ENCODE peak calls at places on chromosomes 3 and 15, in nine cellular contexts. S is stomach; B is PC-9; F is CD8-positive, alpha-beta memory T cell; W is esophagus squamous epithelium; Q is CD4-positive, CD25-positive, alpha-beta regulatory T cell; P is H9; G is neuronal stem cell; A is tibial nerve. K is an unnamed sample.

GRCh38 chr15:62482715-62483429 is 317.8 kb upstream of the C2CD4B start:
- DNase-seq in P (peak; percentile 85), S (no peak), B (no peak), A (no peak), W (no peak), G (peak; percentile 33), Q (peak; percentile 7), F (no peak), K (no peak)

GRCh38 chr3:144053121-144053520 is 81.5 kb downstream of the DIPK2A start:
- DNase-seq in Q (no peak), W (no peak), S (no peak), B (peak; percentile 67), G (no peak), A (no peak), F (no peak), P (no peak), K (no peak)

GRCh38 chr3:72820405-72820804 is 27.8 kb downstream of the SHQ1 start:
- DNase-seq in S (peak; percentile 59), Q (no peak), A (peak; percentile 31), P (no peak), F (no peak), B (peak; percentile 55), G (no peak), W (no peak), K (no peak)

GRCh38 chr3:45064512-45065372 is 38.6 kb downstream of the CLEC3B start:
- DNase-seq in Q (peak; percentile 90), S (no peak), P (no peak), A (no peak), F (no peak), B (peak; percentile 90), W (no peak), G (no peak), K (no peak)

GRCh38 chr3:38005076-38006020 is 14.8 kb downstream of the VILL start:
- DNase-seq in B (no peak), S (peak; percentile 74), G (no peak), A (peak; percentile 65), Q (no peak), W (no peak), P (no peak), F (no peak), K (no peak)

GRCh38 chr3:105166893-105167292 is 199.8 kb upstream of the ALCAM start:
- DNase-seq in W (no peak), B (no peak), F (no peak), G (no peak), Q (no peak), S (no peak), A (no peak), P (no peak), K (no peak)

GRCh38 chr15:90994417-90995311 is at the start of gene PRC1:
- DNase-seq in A (peak; percentile 93), F (peak; percentile 98), B (peak; percentile 93), P (peak; percentile 99), S (peak; percentile 99), Q (peak; percentile 98), G (peak; percentile 97), W (peak; percentile 90), K (peak; percentile 92)

GRCh38 chr3:76177650-76178049 is 392.3 kb upstream of the ZNF717 start:
- DNase-seq in F (no peak), G (no peak), P (no peak), B (no peak), S (no peak), A (no peak), W (no peak), Q (no peak), K (no peak)

GRCh38 chr15:42577514-42578031 is 2.2 kb downstream of the STARD9 start:
- DNase-seq in B (no peak), P (no peak), A (peak; percentile 54), S (no peak), Q (peak; percentile 41), W (no peak), F (no peak), G (no peak), K (no peak)
- H3K27ac ChIP-seq in B (no peak overlapping the region), P (no peak overlapping the region), A (peak overlapping the region; percentile 96), S (peak overlapping the region; percentile 52), Q (no peak overlapping the region), W (peak overlapping the region; percentile 41), F (no peak overlapping the region), G (no peak overlapping the region), K (peak overlapping the region; percentile 2)

GRCh38 chr3:108448593-108448992 is 61.8 kb downstream of the MYH15 start:
- DNase-seq in F (no peak), P (no peak), S (no peak), W (no peak), Q (no peak), B (no peak), A (no peak), G (no peak), K (no peak)

GRCh38 chr3:108441528-108441927 is 68.9 kb downstream of the MYH15 start:
- DNase-seq in P (no peak), W (no peak), G (no peak), S (no peak), Q (no peak), A (no peak), B (no peak), F (no peak), K (no peak)

GRCh38 chr3:108450444-108450843 is 60.0 kb downstream of the MYH15 start:
- DNase-seq in Q (no peak), F (no peak), P (no peak), S (no peak), A (no peak), G (no peak), W (no peak), B (no peak), K (no peak)

DNA sequence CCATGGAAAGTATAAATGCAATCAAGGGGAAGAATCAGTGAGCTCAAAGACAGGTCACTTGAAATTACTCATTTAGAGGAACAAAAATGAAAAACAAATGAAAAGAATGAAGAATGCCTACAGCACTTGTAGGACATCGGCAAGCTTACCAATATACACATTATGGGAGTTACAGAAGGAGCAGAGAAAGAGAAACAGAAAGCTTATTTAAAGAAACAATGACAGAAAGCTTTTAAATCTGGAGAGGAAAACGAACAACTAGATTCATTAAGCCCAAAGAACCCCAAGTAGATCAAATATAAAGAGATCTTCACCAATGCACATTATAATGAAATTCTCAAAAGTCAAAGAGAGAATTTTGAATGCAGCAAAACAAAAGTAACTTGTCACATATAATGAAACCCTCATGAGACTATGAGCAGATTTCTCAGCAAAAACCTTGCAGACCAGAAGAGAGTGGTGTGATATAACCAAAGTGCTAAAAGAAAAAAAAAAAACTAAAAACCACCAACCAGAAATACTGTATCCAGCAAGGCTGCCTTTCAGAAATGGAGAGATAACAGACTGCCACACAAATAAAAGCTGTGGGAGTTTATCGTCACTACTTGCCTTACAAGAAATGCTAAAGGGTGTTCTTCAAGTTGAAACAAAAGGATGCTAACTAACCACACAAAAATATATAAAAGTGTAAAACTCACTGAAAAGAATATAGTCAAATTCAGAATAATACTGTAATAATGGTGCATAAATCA is 63.1 kb downstream of the MYH15 start:
- DNase-seq in B (no peak), F (no peak), G (no peak), P (no peak), S (no peak), Q (no peak), A (no peak), W (no peak), K (no peak)
- H3K27ac ChIP-seq in B (no peak overlapping the region), F (no peak overlapping the region), G (no peak overlapping the region), P (no peak overlapping the region), S (no peak overlapping the region), Q (no peak overlapping the region), A (no peak overlapping the region), W (no peak overlapping the region), K (no peak overlapping the region)

GRCh38 chr15:31486506-31486905 is 159.9 kb downstream of the KLF13 start:
- DNase-seq in S (no peak), Q (no peak), G (no peak), A (no peak), W (no peak), P (peak; percentile 26), B (no peak), F (no peak), K (no peak)

GRCh38 chr15:31485911-31486461 is 159.4 kb downstream of the KLF13 start:
- DNase-seq in G (no peak), W (no peak), F (no peak), P (peak; percentile 20), A (no peak), Q (no peak), S (peak; percentile 23), B (no peak), K (no peak)

GRCh38 chr15:31488437-31489204 is 162.0 kb downstream of the KLF13 start:
- DNase-seq in G (peak; percentile 76), W (no peak), B (no peak), S (peak; percentile 82), P (peak; percentile 82), A (peak; percentile 60), F (peak; percentile 55), Q (peak; percentile 86), K (peak; percentile 42)

GRCh38 chr15:31487811-31488436 is 161.3 kb downstream of the KLF13 start:
- DNase-seq in P (peak; percentile 39), B (no peak), F (no peak), A (no peak), Q (peak; percentile 23), S (peak; percentile 22), G (no peak), W (no peak), K (no peak)

DNA sequence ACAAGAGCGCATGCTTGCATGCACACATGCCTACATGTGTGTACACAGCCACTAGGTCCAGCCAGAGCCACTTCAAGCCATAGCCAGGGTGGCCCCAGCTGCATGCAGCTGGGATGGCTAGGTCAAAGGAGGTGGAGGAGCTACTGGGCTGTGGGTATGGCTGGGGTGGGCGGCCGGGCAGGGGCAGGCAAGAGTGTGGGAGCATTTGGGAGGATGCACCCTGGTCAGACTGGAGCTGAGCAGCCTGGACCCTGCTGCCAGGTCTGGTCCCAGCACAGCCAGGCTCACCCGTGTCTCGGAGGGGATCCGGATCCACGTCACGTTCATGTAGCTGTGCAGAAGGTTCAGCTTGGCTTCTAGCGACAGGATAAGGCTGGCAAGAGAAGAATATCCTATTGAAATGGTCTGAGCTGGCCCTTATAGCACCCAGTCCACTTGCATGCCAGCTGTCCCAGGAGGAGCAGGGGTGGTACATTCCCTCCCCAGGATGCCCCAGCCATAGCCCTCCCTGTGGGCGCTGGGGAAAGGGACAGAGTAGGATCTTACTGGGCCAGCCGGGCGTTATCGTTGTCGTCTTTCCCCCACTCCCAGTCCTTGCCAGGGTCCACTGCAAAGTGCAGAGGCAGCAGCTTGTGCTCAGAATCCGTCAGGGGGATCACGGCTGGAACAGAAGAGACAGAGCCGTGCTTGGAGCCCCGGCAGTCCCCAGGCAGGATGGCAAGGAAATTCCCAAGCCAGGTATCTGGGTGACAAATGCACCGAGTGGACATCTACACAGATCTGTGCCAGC is 160.5 kb downstream of the KLF13 start:
- DNase-seq in A (no peak), P (peak; percentile 19), S (peak; percentile 24), F (no peak), W (no peak), G (no peak), B (no peak), Q (no peak), K (no peak)
- H3K27ac ChIP-seq in A (peak overlapping the region; percentile 84), P (no peak overlapping the region), S (no peak overlapping the region), F (no peak overlapping the region), W (peak overlapping the region; percentile 48), G (no peak overlapping the region), B (no peak overlapping the region), Q (no peak overlapping the region), K (no peak overlapping the region)

DNA sequence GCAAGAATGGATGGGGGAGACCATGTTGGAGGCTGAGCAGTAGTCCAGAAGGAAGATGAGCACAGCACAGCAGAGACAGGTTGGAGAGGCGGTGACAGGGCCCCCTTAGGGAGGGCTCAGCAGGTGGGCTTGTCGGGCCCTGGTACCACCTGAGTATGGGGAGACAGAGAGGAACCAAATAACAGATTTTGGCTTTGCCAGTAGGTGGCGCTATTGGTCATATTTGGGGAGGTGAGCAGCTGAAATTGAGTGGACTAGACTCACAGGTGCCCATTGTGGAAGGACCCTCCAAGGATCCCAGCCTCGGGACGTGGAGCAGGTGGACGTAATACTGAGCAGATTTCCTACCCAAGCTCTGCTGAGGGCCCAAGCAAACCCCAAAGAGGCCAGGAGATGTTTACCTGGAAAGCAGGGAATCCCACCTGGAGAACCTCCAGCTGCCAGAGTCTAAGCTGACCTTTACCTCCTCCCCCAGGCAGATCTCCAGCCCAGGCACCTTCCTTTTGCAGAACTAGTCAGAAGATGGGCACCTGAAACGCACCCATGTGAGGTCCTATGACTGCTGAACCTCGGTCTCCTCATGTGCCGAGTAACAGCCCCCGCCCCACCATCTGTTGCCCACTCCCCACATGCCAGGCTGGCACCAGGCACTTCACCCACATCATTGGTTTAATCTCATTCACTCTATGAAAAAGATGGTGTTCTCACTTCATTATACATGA is 24.6 kb upstream of the CORO2B start:
- DNase-seq in B (peak; percentile 40), S (peak; percentile 67), A (peak; percentile 87), P (peak; percentile 72), W (no peak), F (no peak), Q (peak; percentile 43), G (peak; percentile 79), K (no peak)
- H3K27ac ChIP-seq in B (no peak overlapping the region), S (no peak overlapping the region), A (no peak overlapping the region), P (no peak overlapping the region), W (no peak overlapping the region), F (no peak overlapping the region), Q (no peak overlapping the region), G (no peak overlapping the region), K (no peak overlapping the region)

K was measured in thoracic aorta.